ENCODE peak calls at places on chromosome 7, in seven cellular contexts. C is NCI-H1092; A is astrocyte of the spinal cord; Z is A549; S is HTR-8/SVneo; Q is germinal center; K is effector memory CD4-positive, alpha-beta T cell. O is an unnamed sample.

GRCh38 chr7:22665816-22666375 is 61.1 kb upstream of the IL6 start:
- DNase-seq in Q (no peak), C (no peak), S (no peak), A (no peak), Z (no peak), K (no peak), O (no peak)

GRCh38 chr7:112877671-112878460 is 87.7 kb upstream of the TMEM168 start:
- DNase-seq in K (no peak), C (no peak), S (no peak), Z (no peak), Q (no peak), A (no peak), O (no peak)

GRCh38 chr7:33193308-33193864 is 64.0 kb downstream of the BBS9 start:
- DNase-seq in Q (no peak), K (no peak), S (no peak), A (no peak), C (no peak), Z (no peak), O (no peak)

GRCh38 chr7:27611043-27611442 is 51.6 kb downstream of the HIBADH start:
- DNase-seq in K (no peak), A (no peak), S (no peak), C (peak), Q (no peak), Z (no peak), O (no peak)

GRCh38 chr7:12423995-12424745 is 20.5 kb upstream of the VWDE start:
- DNase-seq in C (no peak), Q (no peak), Z (no peak), A (peak), S (no peak), K (no peak), O (no peak)

GRCh38 chr7:23239253-23239652 is 7.3 kb upstream of the GPNMB start:
- DNase-seq in Q (no peak), C (no peak), K (no peak), S (no peak), A (no peak), Z (no peak), O (no peak)

GRCh38 chr7:141700291-141700847 is 1.6 kb downstream of the DENND11 start:
- DNase-seq in A (no peak), Z (no peak), S (no peak), C (no peak), Q (no peak), K (no peak), O (no peak)

GRCh38 chr7:150415161-150416160 is 35.0 kb upstream of the GIMAP8 start:
- DNase-seq in C (no peak), K (no peak), Q (no peak), S (no peak), A (no peak), Z (no peak), O (no peak)

GRCh38 chr7:112449353-112449752 is 907 bp upstream of the IFRD1 start:
- DNase-seq in A (peak), Z (peak), C (no peak), Q (no peak), K (no peak), S (no peak), O (no peak)

GRCh38 chr7:87784424-87784823 is 91.7 kb downstream of the SLC25A40 start:
- DNase-seq in K (no peak), S (no peak), A (no peak), C (no peak), Q (no peak), Z (no peak), O (no peak)